ENCODE peak calls at places on chromosomes 5 and 9, in seven cellular contexts. T, Q, I, W, C, Y and J are unnamed samples.

GRCh38 chr9:112443200-112443599 is 43.4 kb upstream of the KIAA1958 start:
- DNase-seq in C (no peak), Y (no peak), W (peak), T (peak), I (peak), Q (peak), J (peak)

GRCh38 chr9:82535432-82535998 is 527.4 kb downstream of the RASEF start:
- DNase-seq in Q (no peak), T (no peak), I (no peak), Y (no peak), W (no peak), C (no peak), J (no peak)

GRCh38 chr9:115373000-115373709 is 255.2 kb upstream of the TNC start:
- DNase-seq in Y (no peak), Q (no peak), I (no peak), T (no peak), C (no peak), W (no peak), J (no peak)

GRCh38 chr9:5364294-5364990 is 24.8 kb upstream of the RLN1 start:
- DNase-seq in Q (no peak), C (no peak), T (no peak), W (no peak), Y (no peak), I (no peak), J (no peak)

GRCh38 chr5:95771109-95771708 is 40.1 kb downstream of the RHOBTB3 start:
- DNase-seq in I (no peak), Y (no peak), W (no peak), Q (no peak), T (no peak), C (no peak), J (no peak)

GRCh38 chr9:89676281-89676680 is 71.5 kb downstream of the GADD45G start:
- DNase-seq in Q (no peak), C (peak), I (peak), W (no peak), T (no peak), Y (no peak), J (no peak)

GRCh38 chr5:115435065-115435775 is 109.4 kb downstream of the FEM1C start:
- DNase-seq in T (no peak), Y (no peak), C (no peak), W (peak), Q (no peak), I (no peak), J (no peak)

GRCh38 chr5:135426102-135427082 is 20.8 kb downstream of the DCANP1 start:
- DNase-seq in Q (no peak), I (no peak), C (no peak), Y (no peak), T (no peak), W (peak), J (peak)

GRCh38 chr9:78462616-78463015 is 165.7 kb downstream of the PSAT1 start:
- DNase-seq in T (no peak), I (no peak), W (no peak), C (no peak), Q (no peak), Y (no peak), J (no peak)

GRCh38 chr5:26940981-26941380 is 97.4 kb downstream of the CDH9 start:
- DNase-seq in W (peak), T (no peak), Q (no peak), I (no peak), C (no peak), Y (no peak), J (no peak)